ENCODE peak calls at places on chromosomes 12 and 14, in five cellular contexts. O is SK-N-SH, Z is H1, H is K562, X is GM12878. Y is an unnamed sample.

GRCh38 chr12:108622425-108622824 is 11.3 kb downstream of the SELPLG start:
- DNase-seq in O (no peak), H (peak), X (no peak), Z (no peak), Y (peak)

GRCh38 chr14:66507181-66507721 is 696 bp upstream of the GPHN start:
- DNase-seq in O (no peak), Z (no peak), X (no peak), H (no peak), Y (no peak)

GRCh38 chr12:48883305-48884171 is 17.9 kb upstream of the RND1 start:
- DNase-seq in X (no peak), O (peak), H (no peak), Z (peak), Y (peak)

GRCh38 chr12:6460751-6461371 is 9.0 kb downstream of the TAPBPL start:
- DNase-seq in H (no peak), O (no peak), Z (no peak), X (peak), Y (no peak)

GRCh38 chr12:52582971-52583456 is 9.4 kb upstream of the KRT74 start:
- DNase-seq in H (peak), X (no peak), O (peak), Z (peak), Y (peak)

GRCh38 chr12:124633269-124633953 is 66.0 kb upstream of the NCOR2 start:
- DNase-seq in X (no peak), O (no peak), Z (no peak), H (no peak), Y (no peak)

GRCh38 chr14:91171291-91171690 is 57.4 kb downstream of the DGLUCY start:
- DNase-seq in Z (no peak), H (no peak), X (no peak), O (peak), Y (no peak)

GRCh38 chr12:26773313-26774104 is 59.5 kb downstream of the ITPR2 start:
- DNase-seq in X (no peak), O (no peak), Z (no peak), H (no peak), Y (no peak)

GRCh38 chr12:61097991-61098580 is 1162.1 kb upstream of the USP15 start:
- DNase-seq in Z (no peak), O (no peak), X (no peak), H (no peak), Y (no peak)

GRCh38 chr12:78226763-78227162 is 396.1 kb downstream of the NAV3 start:
- DNase-seq in X (no peak), H (no peak), O (no peak), Z (no peak), Y (no peak)

GRCh38 chr14:103859416-103860202 is 12.2 kb upstream of the PPP1R13B start:
- DNase-seq in Z (no peak), X (no peak), O (no peak), H (no peak), Y (no peak)

GRCh38 chr14:44960146-44960545 is 1.6 kb downstream of the KLHL28 start:
- DNase-seq in H (no peak), O (no peak), X (no peak), Z (no peak), Y (no peak)

GRCh38 chr12:42426733-42427132 is 100.8 kb downstream of the PPHLN1 start:
- DNase-seq in O (no peak), H (peak), Z (no peak), X (no peak), Y (no peak)

GRCh38 chr12:68240975-68241374 is 12.4 kb downstream of the IL22 start:
- DNase-seq in O (no peak), Z (no peak), H (no peak), X (peak), Y (no peak)

GRCh38 chr14:91755560-91755959 is 23.7 kb upstream of the CATSPERB start:
- DNase-seq in Z (no peak), H (no peak), X (no peak), O (no peak), Y (peak)

GRCh38 chr12:65511134-65511912 is 232.8 kb downstream of the MSRB3 start:
- DNase-seq in Z (no peak), H (no peak), O (no peak), X (no peak), Y (no peak)

GRCh38 chr14:101404426-101405170 is 156.7 kb upstream of the DIO3 start:
- DNase-seq in Z (no peak), O (peak), H (no peak), X (no peak), Y (no peak)

GRCh38 chr12:98260276-98260675 is 255.1 kb upstream of the TMPO start:
- DNase-seq in X (no peak), Z (no peak), O (no peak), H (no peak), Y (no peak)

GRCh38 chr12:120249266-120249874 is 16.2 kb downstream of the PXN start:
- DNase-seq in O (no peak), Z (no peak), H (no peak), X (no peak), Y (no peak)

GRCh38 chr12:50676761-50677160 is 87.1 kb upstream of the ATF1 start:
- DNase-seq in O (no peak), H (no peak), Z (no peak), X (no peak), Y (no peak)

GRCh38 chr14:98022541-98023520 is 1225.6 kb downstream of the VRK1 start:
- DNase-seq in O (no peak), Z (peak), H (no peak), X (no peak), Y (no peak)

GRCh38 chr12:132319359-132319950 is 9.9 kb downstream of the GALNT9 start:
- DNase-seq in O (no peak), Z (no peak), H (no peak), X (no peak), Y (no peak)

GRCh38 chr14:68795602-68796417 is 2.9 kb upstream of the ZFP36L1 start:
- DNase-seq in O (peak), Z (peak), X (no peak), H (peak), Y (peak)

GRCh38 chr12:51846911-51847829 is 1.3 kb downstream of the FIGNL2 start:
- DNase-seq in X (no peak), Z (peak), H (peak), O (peak), Y (no peak)

GRCh38 chr14:53409974-53410373 is 256.9 kb upstream of the DDHD1 start:
- DNase-seq in X (no peak), O (no peak), H (no peak), Z (no peak), Y (no peak)

GRCh38 chr14:79415726-79416125 is 795.6 kb downstream of the DIO2 start:
- DNase-seq in O (no peak), X (no peak), Z (no peak), H (no peak), Y (no peak)

GRCh38 chr12:106841471-106842302 is 67.2 kb downstream of the RIC8B start:
- DNase-seq in O (peak), X (no peak), H (peak), Z (no peak), Y (peak)

GRCh38 chr12:57518176-57518919 is 2.0 kb downstream of the DDIT3 start:
- DNase-seq in O (no peak), H (no peak), Z (no peak), X (no peak), Y (no peak)

GRCh38 chr14:93525691-93526451 is 95.1 kb downstream of the UNC79 start:
- DNase-seq in Z (no peak), H (no peak), O (no peak), X (no peak), Y (no peak)

GRCh38 chr12:60172696-60173095 is 576.9 kb downstream of the SLC16A7 start:
- DNase-seq in O (no peak), H (no peak), X (no peak), Z (no peak), Y (no peak)

GRCh38 chr12:86669010-86669409 is 412.8 kb upstream of the MGAT4C start:
- DNase-seq in H (no peak), X (no peak), Z (no peak), O (no peak), Y (no peak)

GRCh38 chr14:65392296-65392695 is 20.2 kb upstream of the FUT8 start:
- DNase-seq in H (no peak), X (no peak), O (no peak), Z (no peak), Y (no peak)

GRCh38 chr14:65382586-65382985 is 29.9 kb upstream of the FUT8 start:
- DNase-seq in Z (no peak), H (no peak), O (no peak), X (no peak), Y (no peak)

GRCh38 chr14:65387628-65388027 is 24.9 kb upstream of the FUT8 start:
- DNase-seq in H (no peak), O (no peak), Z (no peak), X (no peak), Y (no peak)

DNA sequence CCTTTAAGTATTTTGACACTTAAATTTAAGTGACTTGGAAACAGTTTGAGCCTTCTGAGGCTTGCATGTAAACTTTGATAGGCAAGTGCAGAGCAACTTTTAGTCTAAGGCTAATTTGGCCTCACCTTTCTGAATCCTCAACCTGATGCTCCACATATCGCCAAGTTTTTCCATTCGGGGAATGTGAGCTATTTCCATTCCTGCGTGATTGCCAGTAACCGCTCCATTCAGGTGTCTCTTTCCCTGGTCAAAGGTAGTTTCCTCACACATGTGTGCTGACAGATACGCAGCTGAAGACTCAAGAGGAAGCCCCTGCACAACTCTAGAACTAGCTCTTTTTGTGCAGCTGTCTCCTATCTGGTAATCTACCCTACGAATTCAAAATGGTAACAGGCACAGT is 25.4 kb upstream of the FUT8 start:
- DNase-seq in X (no peak), H (no peak), O (no peak), Z (no peak), Y (no peak)
- TF ChIP-seq CHD2 in X (no peak), H (no peak), O (no peak), Z (no peak), Y (no peak)

DNA sequence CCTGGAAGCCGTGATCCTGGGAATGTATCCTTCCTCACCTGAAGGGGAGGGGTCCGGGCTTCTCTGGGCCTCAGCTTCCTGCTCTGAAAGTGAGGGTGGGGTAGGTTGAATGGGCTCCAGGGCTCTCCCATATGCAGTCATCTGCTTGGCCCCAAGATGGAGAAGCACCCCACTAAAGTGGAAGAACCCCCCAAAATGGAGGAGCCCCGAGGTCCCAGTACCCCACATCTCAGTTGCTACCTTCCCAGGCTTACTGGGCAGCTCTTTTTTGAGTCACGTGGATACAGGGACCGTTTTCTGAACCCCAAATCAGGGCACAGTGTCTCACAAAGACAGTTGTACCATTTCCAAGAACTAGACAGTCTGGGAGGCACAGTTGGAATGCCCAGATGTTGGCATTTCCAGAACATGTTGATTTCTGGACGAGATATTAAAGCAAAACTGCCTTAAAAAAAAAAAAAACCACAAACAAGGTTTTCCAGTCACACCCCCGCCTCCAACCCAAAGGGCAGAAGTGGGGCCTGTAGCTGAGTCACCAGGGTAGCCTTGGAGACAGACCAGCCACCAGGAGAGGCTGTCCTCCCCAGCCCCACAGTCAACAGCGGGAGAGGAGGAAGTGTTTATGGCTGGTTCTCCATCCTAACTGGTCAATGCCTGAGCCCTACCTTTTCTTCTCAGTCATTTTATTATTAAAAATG is 12.1 kb downstream of the VASH1 start:
- DNase-seq in O (peak), X (no peak), Z (no peak), H (peak), Y (peak)
- TF ChIP-seq GABPA in O (no peak), X (no peak), Z (no peak), H (no peak), Y (no peak)

DNA sequence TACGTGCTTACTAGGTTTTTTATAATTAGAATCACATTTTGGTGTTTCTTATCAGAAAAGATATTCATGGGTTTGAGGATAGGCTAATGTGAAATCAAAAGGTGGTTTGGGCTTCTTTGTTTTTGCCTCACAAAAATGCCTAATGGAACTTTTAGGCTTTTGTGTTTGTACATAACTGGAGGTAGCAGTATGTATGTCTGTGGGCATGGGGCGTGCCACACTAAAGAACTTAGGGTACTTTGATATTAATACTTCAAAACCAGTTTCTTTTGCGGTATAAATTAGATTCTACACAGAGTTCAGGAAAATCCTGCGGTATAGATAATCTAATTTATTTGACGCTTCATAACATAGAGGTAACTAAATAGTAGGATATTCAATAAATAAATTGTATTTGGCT is 1.9 kb downstream of the ETV6 start:
- DNase-seq in O (no peak), H (no peak), X (no peak), Z (no peak), Y (no peak)
- TF ChIP-seq CHD2 in O (no peak), H (no peak), X (no peak), Z (no peak), Y (no peak)

GRCh38 chr12:111248221-111248620 is 120.7 kb downstream of the PHETA1 start:
- DNase-seq in O (peak), X (no peak), Z (no peak), H (no peak), Y (no peak)
- TF ChIP-seq GABPA in O (no peak), X (no peak), Z (no peak), H (no peak), Y (no peak)